ENCODE peak calls at places on chromosomes 1 and 21, in nine cellular contexts. C is ovary, A is upper lobe of left lung, L is tibial nerve, B is HepG2, N is stomach, I is A549, J is sigmoid colon, Q is SK-N-SH. X is an unnamed sample.

GRCh38 chr1:152663098-152663497 is at the start of gene LCE2D:
- DNase-seq in C (no peak), A (no peak), L (no peak), B (no peak), N (no peak), I (no peak), J (no peak), Q (no peak), X (no peak)

GRCh38 chr1:151995774-151996173 is 2.1 kb upstream of the S100A10 start:
- DNase-seq in C (no peak), A (no peak), L (no peak), B (no peak), N (no peak), I (peak), J (no peak), Q (no peak), X (no peak)

GRCh38 chr1:81452693-81453344 is 347.9 kb upstream of the ADGRL2 start:
- DNase-seq in C (no peak), A (no peak), L (no peak), B (no peak), N (no peak), I (no peak), J (no peak), Q (no peak), X (no peak)

GRCh38 chr1:25820247-25821111 is 725 bp downstream of the MTFR1L start:
- DNase-seq in C (peak), A (peak), L (no peak), B (peak), N (peak), I (peak), J (peak), Q (peak), X (peak)

GRCh38 chr1:189513091-189513490 is 964.6 kb downstream of the BRINP3 start:
- DNase-seq in C (no peak), A (no peak), L (no peak), B (peak), N (no peak), I (no peak), J (no peak), Q (no peak), X (no peak)

GRCh38 chr1:46202975-46203737 is at the start of gene LURAP1:
- DNase-seq in C (peak), A (peak), L (peak), B (no peak), N (no peak), I (no peak), J (peak), Q (peak), X (no peak)

GRCh38 chr21:28541371-28542112 is 451.1 kb downstream of the LTN1 start:
- DNase-seq in C (no peak), A (no peak), L (no peak), B (no peak), N (no peak), I (no peak), J (no peak), Q (no peak), X (no peak)

GRCh38 chr1:154422521-154422920 is 17.4 kb downstream of the IL6R start:
- DNase-seq in C (no peak), A (no peak), L (no peak), B (no peak), N (no peak), I (no peak), J (no peak), Q (no peak), X (no peak)

GRCh38 chr1:239763850-239764249 is 327.8 kb upstream of the FMN2 start:
- DNase-seq in C (no peak), A (no peak), L (no peak), B (no peak), N (no peak), I (peak), J (no peak), Q (no peak), X (no peak)

GRCh38 chr1:150562384-150563339 is 13.5 kb downstream of the ADAMTSL4 start:
- DNase-seq in C (peak), A (peak), L (peak), B (no peak), N (peak), I (no peak), J (peak), Q (no peak), X (no peak)

GRCh38 chr21:24046816-24047443 is 1560.4 kb downstream of the MRPL39 start:
- DNase-seq in C (no peak), A (no peak), L (no peak), B (no peak), N (no peak), I (no peak), J (no peak), Q (no peak), X (no peak)

GRCh38 chr1:55974714-55975441 is 604.5 kb downstream of the PLPP3 start:
- DNase-seq in C (no peak), A (no peak), L (no peak), B (no peak), N (no peak), I (peak), J (no peak), Q (no peak), X (no peak)

GRCh38 chr1:40932004-40932403 is 47.5 kb upstream of the CTPS1 start:
- DNase-seq in C (no peak), A (no peak), L (no peak), B (peak), N (no peak), I (no peak), J (peak), Q (no peak), X (no peak)

GRCh38 chr1:237873487-237873927 is 17.2 kb downstream of the ZP4 start:
- DNase-seq in C (no peak), A (no peak), L (no peak), B (no peak), N (no peak), I (peak), J (no peak), Q (no peak), X (no peak)

GRCh38 chr1:65623895-65624294 is 168.8 kb upstream of the PDE4B start:
- DNase-seq in C (no peak), A (no peak), L (no peak), B (no peak), N (no peak), I (no peak), J (no peak), Q (no peak), X (no peak)

GRCh38 chr1:162612606-162613400 is 19.5 kb upstream of the DDR2 start:
- DNase-seq in C (no peak), A (no peak), L (peak), B (peak), N (no peak), I (no peak), J (peak), Q (no peak), X (no peak)

GRCh38 chr1:226674892-226675719 is 64.0 kb downstream of the ITPKB start:
- DNase-seq in C (no peak), A (peak), L (no peak), B (no peak), N (peak), I (no peak), J (peak), Q (no peak), X (no peak)

GRCh38 chr21:41321211-41321907 is 4.8 kb downstream of the FAM3B start:
- DNase-seq in C (no peak), A (no peak), L (no peak), B (no peak), N (no peak), I (no peak), J (no peak), Q (no peak), X (no peak)

GRCh38 chr21:26835027-26835713 is 10.0 kb downstream of the ADAMTS1 start:
- DNase-seq in C (no peak), A (no peak), L (no peak), B (no peak), N (no peak), I (no peak), J (peak), Q (no peak), X (no peak)

GRCh38 chr1:54238353-54239040 is 38.5 kb downstream of the MRPL37 start:
- DNase-seq in C (no peak), A (no peak), L (no peak), B (no peak), N (no peak), I (no peak), J (no peak), Q (peak), X (no peak)

GRCh38 chr1:233664804-233665574 is 51.1 kb downstream of the KCNK1 start:
- DNase-seq in C (no peak), A (no peak), L (no peak), B (no peak), N (no peak), I (no peak), J (no peak), Q (no peak), X (no peak)

GRCh38 chr1:207991331-207991914 is 80.5 kb upstream of the CD34 start:
- DNase-seq in C (no peak), A (no peak), L (no peak), B (no peak), N (no peak), I (no peak), J (no peak), Q (no peak), X (no peak)

GRCh38 chr1:112255080-112255479 is 140.9 kb upstream of the CTTNBP2NL start:
- DNase-seq in C (no peak), A (no peak), L (no peak), B (no peak), N (no peak), I (peak), J (no peak), Q (no peak), X (no peak)

GRCh38 chr1:76959581-76959980 is 92.3 kb downstream of the ST6GALNAC5 start:
- DNase-seq in C (no peak), A (no peak), L (no peak), B (no peak), N (no peak), I (no peak), J (no peak), Q (no peak), X (no peak)

GRCh38 chr1:240575976-240576666 is 35.8 kb downstream of the GREM2 start:
- DNase-seq in C (no peak), A (no peak), L (no peak), B (no peak), N (no peak), I (peak), J (no peak), Q (no peak), X (no peak)

GRCh38 chr1:227816750-227817446 is 1.4 kb downstream of the PRSS38 start:
- DNase-seq in C (no peak), A (no peak), L (no peak), B (no peak), N (no peak), I (no peak), J (no peak), Q (no peak), X (no peak)

GRCh38 chr1:47444578-47445465 is 7.0 kb downstream of the FOXD2 start:
- DNase-seq in C (no peak), A (no peak), L (peak), B (no peak), N (no peak), I (no peak), J (no peak), Q (peak), X (no peak)

GRCh38 chr1:201501812-201502510 is 5.0 kb downstream of the CSRP1 start:
- DNase-seq in C (no peak), A (peak), L (no peak), B (no peak), N (no peak), I (no peak), J (peak), Q (no peak), X (no peak)

GRCh38 chr21:39502631-39503030 is 50.9 kb downstream of the SH3BGR start:
- DNase-seq in C (no peak), A (no peak), L (no peak), B (no peak), N (no peak), I (no peak), J (no peak), Q (no peak), X (no peak)

GRCh38 chr21:30426732-30427131 is 1.0 kb upstream of the KRTAP13-3 start:
- DNase-seq in C (no peak), A (no peak), L (no peak), B (no peak), N (no peak), I (no peak), J (no peak), Q (no peak), X (no peak)

GRCh38 chr1:114061431-114061830 is 82.2 kb downstream of the OLFML3 start:
- DNase-seq in C (no peak), A (no peak), L (no peak), B (no peak), N (no peak), I (no peak), J (no peak), Q (no peak), X (no peak)

GRCh38 chr21:45154511-45155508 is 80.4 kb downstream of the ADARB1 start:
- DNase-seq in C (no peak), A (no peak), L (no peak), B (no peak), N (peak), I (peak), J (peak), Q (peak), X (no peak)
- TF ChIP-seq EP300 in C (no peak), A (no peak), L (no peak), B (no peak), N (no peak), I (no peak), J (no peak), Q (peak), X (no peak)

GRCh38 chr1:31152181-31152768 is 86.8 kb upstream of the PUM1 start:
- DNase-seq in C (no peak), A (no peak), L (no peak), B (peak), N (no peak), I (peak), J (no peak), Q (no peak), X (no peak)

GRCh38 chr1:31151402-31151801 is 85.9 kb upstream of the PUM1 start:
- DNase-seq in C (no peak), A (no peak), L (no peak), B (no peak), N (no peak), I (no peak), J (no peak), Q (no peak), X (no peak)

GRCh38 chr1:31144442-31144841 is 78.9 kb upstream of the PUM1 start:
- DNase-seq in C (no peak), A (no peak), L (no peak), B (no peak), N (no peak), I (no peak), J (no peak), Q (no peak), X (no peak)

GRCh38 chr1:31145581-31146117 is 80.1 kb upstream of the PUM1 start:
- DNase-seq in C (no peak), A (no peak), L (no peak), B (no peak), N (no peak), I (no peak), J (no peak), Q (no peak), X (no peak)

GRCh38 chr1:31148409-31148808 is 82.9 kb upstream of the PUM1 start:
- DNase-seq in C (no peak), A (no peak), L (no peak), B (no peak), N (no peak), I (no peak), J (no peak), Q (no peak), X (no peak)
- TF ChIP-seq EP300 in C (no peak), A (no peak), L (no peak), B (no peak), N (no peak), I (no peak), J (no peak), Q (no peak), X (no peak)

GRCh38 chr1:60965280-60965854 is 117.0 kb upstream of the NFIA start:
- DNase-seq in C (no peak), A (no peak), L (no peak), B (no peak), N (no peak), I (no peak), J (no peak), Q (no peak), X (no peak)
- TF ChIP-seq EP300 in C (no peak), A (no peak), L (no peak), B (no peak), N (no peak), I (no peak), J (no peak), Q (no peak), X (no peak)

DNA sequence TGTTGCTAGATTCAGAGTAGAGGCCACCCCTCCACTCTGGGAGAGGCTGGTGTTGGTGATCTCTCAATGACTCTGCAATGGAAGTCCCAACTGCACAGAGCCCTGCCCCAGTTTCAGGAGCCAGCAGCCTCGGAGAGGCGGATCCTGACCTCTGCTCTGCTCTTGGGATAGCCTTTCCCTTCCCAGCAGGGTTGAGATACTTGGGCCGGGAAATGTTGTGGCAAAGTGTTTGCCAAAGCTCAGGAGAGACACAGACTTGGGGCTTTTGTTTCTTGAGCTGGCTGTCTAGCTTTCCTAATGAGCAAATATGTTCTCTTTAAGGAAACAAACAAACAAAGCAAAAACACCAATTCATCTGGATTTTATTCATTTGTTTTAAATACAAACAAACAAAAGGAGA is 194.1 kb upstream of the LMO4 start:
- DNase-seq in C (no peak), A (no peak), L (no peak), B (no peak), N (no peak), I (no peak), J (no peak), Q (no peak), X (no peak)
- TF ChIP-seq EP300 in C (no peak), A (no peak), L (peak), B (no peak), N (no peak), I (no peak), J (no peak), Q (no peak), X (no peak)

GRCh38 chr21:16855164-16855667 is 657.6 kb upstream of the CXADR start:
- DNase-seq in C (no peak), A (no peak), L (no peak), B (no peak), N (no peak), I (no peak), J (no peak), Q (no peak), X (no peak)

DNA sequence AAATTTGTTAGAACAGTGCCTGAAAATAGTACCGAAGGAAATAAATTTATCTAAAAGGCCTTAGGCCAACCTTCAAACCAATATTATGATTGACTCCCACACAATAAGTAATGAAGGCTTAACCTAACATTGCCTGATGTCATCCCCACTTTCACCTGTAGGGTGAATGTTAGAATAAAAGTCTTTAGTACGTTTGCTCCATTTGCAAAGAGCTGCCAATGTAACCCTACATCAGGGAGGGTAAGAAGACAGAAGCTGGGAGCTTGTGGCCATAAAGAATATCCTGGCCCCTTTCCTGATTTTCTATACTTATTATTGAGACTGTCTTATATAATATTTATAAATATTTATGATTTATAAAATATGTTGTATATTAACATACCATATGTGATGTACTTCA is 661.8 kb upstream of the CXADR start:
- DNase-seq in C (no peak), A (no peak), L (no peak), B (peak), N (no peak), I (no peak), J (no peak), Q (no peak), X (no peak)
- TF ChIP-seq EP300 in C (no peak), A (no peak), L (no peak), B (no peak), N (no peak), I (no peak), J (no peak), Q (no peak), X (no peak)

GRCh38 chr1:27656157-27656893 is 15.7 kb downstream of the IFI6 start:
- DNase-seq in C (no peak), A (peak), L (no peak), B (no peak), N (no peak), I (no peak), J (peak), Q (no peak), X (no peak)
- TF ChIP-seq EP300 in C (no peak), A (no peak), L (peak), B (no peak), N (no peak), I (no peak), J (no peak), Q (no peak), X (no peak)

DNA sequence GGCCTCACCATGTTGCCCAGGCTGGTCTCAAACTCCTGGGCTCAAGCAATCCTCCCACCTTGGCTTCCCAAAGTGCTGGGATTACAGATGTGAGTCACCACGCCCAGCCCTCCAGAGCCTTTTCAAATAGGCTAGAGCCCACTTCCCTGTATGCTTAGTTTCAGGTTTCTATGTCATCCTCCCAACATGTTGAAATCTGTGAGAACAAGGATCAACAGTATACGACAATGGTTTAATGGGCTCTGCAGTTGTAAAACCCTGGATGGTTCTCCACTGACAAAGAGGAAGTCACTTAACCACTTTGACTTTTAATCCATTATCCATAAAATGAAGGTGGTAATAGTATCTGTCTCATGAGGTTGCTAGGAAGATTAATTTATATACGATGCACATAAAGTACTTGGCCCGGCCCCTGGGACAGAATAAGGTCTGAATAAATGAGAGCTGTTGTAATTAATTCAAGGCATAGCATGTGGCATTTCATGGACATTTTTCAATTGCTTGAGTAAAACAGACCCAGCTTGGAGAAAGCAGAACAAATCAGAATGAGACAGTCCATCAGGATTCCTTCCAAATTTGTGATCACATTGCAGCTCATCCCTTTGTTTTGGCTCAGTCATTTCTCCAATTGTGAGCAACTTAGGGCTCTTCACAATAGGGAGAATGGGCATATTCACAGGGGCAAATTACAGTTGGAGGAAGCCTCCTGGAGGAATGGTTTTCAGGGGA is 114.0 kb upstream of the ZNF648 start:
- DNase-seq in C (no peak), A (peak), L (no peak), B (peak), N (no peak), I (peak), J (no peak), Q (no peak), X (no peak)
- TF ChIP-seq EP300 in C (no peak), A (no peak), L (peak), B (no peak), N (no peak), I (no peak), J (no peak), Q (no peak), X (no peak)

GRCh38 chr1:58162952-58163550 is 383.5 kb downstream of the OMA1 start:
- DNase-seq in C (peak), A (peak), L (peak), B (peak), N (peak), I (peak), J (peak), Q (peak), X (no peak)
- TF ChIP-seq EP300 in C (no peak), A (no peak), L (no peak), B (no peak), N (no peak), I (no peak), J (no peak), Q (no peak), X (no peak)